ENCODE peak calls at places on chromosome 7, in seven cellular contexts. One of them, this sample, is unnamed.
A peak's percentile ranks its signal among the peaks of the same experiment; 100 is the strongest.

GRCh38 chr7:12949060-12950045 is 261.9 kb downstream of the ARL4A start:
- DNase-seq in Panc1: no peak
- DNase-seq in GM13976: no peak
- DNase-seq in endothelial cell: no peak
- DNase-seq in heart right ventricle: no peak
- DNase-seq in uterus: no peak
- DNase-seq in HFF-Myc: no peak
- DNase-seq in this sample: no peak

GRCh38 chr7:83876593-83876992 is 227.7 kb upstream of the SEMA3E start:
- DNase-seq in HFF-Myc: no peak
- DNase-seq in uterus: no peak
- DNase-seq in endothelial cell: no peak
- DNase-seq in heart right ventricle: no peak
- DNase-seq in GM13976: no peak
- DNase-seq in Panc1: no peak
- DNase-seq in this sample: no peak

GRCh38 chr7:326273-326672 is 36.3 kb downstream of the FOXL3 start:
- DNase-seq in Panc1: no peak
- DNase-seq in heart right ventricle: no peak
- DNase-seq in endothelial cell: no peak
- DNase-seq in HFF-Myc: no peak
- DNase-seq in uterus: no peak
- DNase-seq in GM13976: no peak
- DNase-seq in this sample: no peak

GRCh38 chr7:30914611-30915601 is 3.3 kb downstream of the AQP1 start:
- DNase-seq in Panc1: peak; percentile 10
- DNase-seq in endothelial cell: no peak
- DNase-seq in heart right ventricle: peak; percentile 51
- DNase-seq in uterus: no peak
- DNase-seq in HFF-Myc: peak; percentile 61
- DNase-seq in GM13976: no peak
- DNase-seq in this sample: no peak

GRCh38 chr7:92295391-92295790 is 49.6 kb downstream of the ANKIB1 start:
- DNase-seq in GM13976: no peak
- DNase-seq in uterus: no peak
- DNase-seq in HFF-Myc: no peak
- DNase-seq in endothelial cell: no peak
- DNase-seq in Panc1: no peak
- DNase-seq in heart right ventricle: no peak
- DNase-seq in this sample: no peak

GRCh38 chr7:133971658-133972057 is 155.5 kb upstream of the LRGUK start:
- DNase-seq in GM13976: no peak
- DNase-seq in heart right ventricle: no peak
- DNase-seq in Panc1: no peak
- DNase-seq in uterus: no peak
- DNase-seq in HFF-Myc: no peak
- DNase-seq in endothelial cell: no peak
- DNase-seq in this sample: no peak

GRCh38 chr7:100509213-100509612 is 25.5 kb downstream of the NYAP1 start:
- DNase-seq in heart right ventricle: no peak
- DNase-seq in GM13976: no peak
- DNase-seq in uterus: peak; percentile 61
- DNase-seq in endothelial cell: no peak
- DNase-seq in Panc1: no peak
- DNase-seq in HFF-Myc: no peak
- DNase-seq in this sample: no peak

GRCh38 chr7:5638994-5639393 is 142.5 kb downstream of the RNF216 start:
- DNase-seq in GM13976: no peak
- DNase-seq in Panc1: no peak
- DNase-seq in uterus: no peak
- DNase-seq in HFF-Myc: no peak
- DNase-seq in heart right ventricle: no peak
- DNase-seq in endothelial cell: no peak
- DNase-seq in this sample: no peak

GRCh38 chr7:115410427-115410805 is 488.5 kb downstream of the MDFIC start:
- DNase-seq in HFF-Myc: no peak
- DNase-seq in endothelial cell: no peak
- DNase-seq in heart right ventricle: no peak
- DNase-seq in Panc1: no peak
- DNase-seq in GM13976: no peak
- DNase-seq in uterus: no peak
- DNase-seq in this sample: no peak

GRCh38 chr7:80879849-80880248 is 39.0 kb downstream of the SEMA3C start:
- DNase-seq in endothelial cell: no peak
- DNase-seq in Panc1: no peak
- DNase-seq in GM13976: no peak
- DNase-seq in HFF-Myc: peak; percentile 82
- DNase-seq in uterus: no peak
- DNase-seq in heart right ventricle: no peak
- DNase-seq in this sample: no peak

GRCh38 chr7:753190-753589 is 26.1 kb upstream of the PRKAR1B start:
- DNase-seq in endothelial cell: no peak
- DNase-seq in HFF-Myc: no peak
- DNase-seq in Panc1: no peak
- DNase-seq in uterus: no peak
- DNase-seq in GM13976: no peak
- DNase-seq in heart right ventricle: no peak
- DNase-seq in this sample: no peak

GRCh38 chr7:52017802-52018679 is 701.4 kb upstream of the COBL start:
- DNase-seq in endothelial cell: peak; percentile 64
- DNase-seq in HFF-Myc: no peak
- DNase-seq in uterus: no peak
- DNase-seq in GM13976: no peak
- DNase-seq in heart right ventricle: no peak
- DNase-seq in Panc1: peak; percentile 30
- DNase-seq in this sample: no peak

GRCh38 chr7:2668401-2668800 is 19.6 kb upstream of the AMZ1 start:
- DNase-seq in Panc1: no peak
- DNase-seq in HFF-Myc: no peak
- DNase-seq in endothelial cell: no peak
- DNase-seq in heart right ventricle: peak; percentile 3
- DNase-seq in uterus: no peak
- DNase-seq in GM13976: no peak
- DNase-seq in this sample: no peak

GRCh38 chr7:158283016-158283974 is 304.3 kb downstream of the PTPRN2 start:
- DNase-seq in GM13976: no peak
- DNase-seq in Panc1: no peak
- DNase-seq in HFF-Myc: no peak
- DNase-seq in uterus: peak; percentile 1
- DNase-seq in heart right ventricle: no peak
- DNase-seq in endothelial cell: no peak
- DNase-seq in this sample: no peak

GRCh38 chr7:1883031-1883761 is 213.1 kb downstream of the ELFN1 start:
- DNase-seq in GM13976: no peak
- DNase-seq in uterus: no peak
- DNase-seq in endothelial cell: no peak
- DNase-seq in HFF-Myc: peak; percentile 39
- DNase-seq in Panc1: peak; percentile 30
- DNase-seq in heart right ventricle: no peak
- DNase-seq in this sample: no peak

GRCh38 chr7:83782628-83783027 is 133.7 kb upstream of the SEMA3E start:
- DNase-seq in endothelial cell: no peak
- DNase-seq in Panc1: no peak
- DNase-seq in HFF-Myc: no peak
- DNase-seq in uterus: no peak
- DNase-seq in heart right ventricle: no peak
- DNase-seq in GM13976: no peak
- DNase-seq in this sample: no peak

GRCh38 chr7:4472739-4473138 is 209.4 kb upstream of the FOXK1 start:
- DNase-seq in uterus: no peak
- DNase-seq in heart right ventricle: no peak
- DNase-seq in GM13976: no peak
- DNase-seq in Panc1: no peak
- DNase-seq in HFF-Myc: no peak
- DNase-seq in endothelial cell: no peak
- DNase-seq in this sample: no peak
- TF ChIP-seq CTCF in uterus: no peak
- TF ChIP-seq CTCF in heart right ventricle: no peak
- TF ChIP-seq CTCF in GM13976: no peak
- TF ChIP-seq CTCF in Panc1: no peak
- TF ChIP-seq CTCF in HFF-Myc: no peak
- TF ChIP-seq CTCF in endothelial cell: no peak
- TF ChIP-seq CTCF in this sample: peak; percentile 32

GRCh38 chr7:48421357-48421756 is 250.1 kb downstream of the ABCA13 start:
- DNase-seq in uterus: no peak
- DNase-seq in heart right ventricle: no peak
- DNase-seq in GM13976: no peak
- DNase-seq in HFF-Myc: no peak
- DNase-seq in Panc1: no peak
- DNase-seq in endothelial cell: no peak
- DNase-seq in this sample: no peak

GRCh38 chr7:48426331-48426965 is 255.2 kb downstream of the ABCA13 start:
- DNase-seq in heart right ventricle: no peak
- DNase-seq in endothelial cell: no peak
- DNase-seq in GM13976: no peak
- DNase-seq in Panc1: no peak
- DNase-seq in uterus: no peak
- DNase-seq in HFF-Myc: no peak
- DNase-seq in this sample: no peak

GRCh38 chr7:48427671-48428070 is 256.4 kb downstream of the ABCA13 start:
- DNase-seq in HFF-Myc: no peak
- DNase-seq in uterus: no peak
- DNase-seq in heart right ventricle: no peak
- DNase-seq in endothelial cell: no peak
- DNase-seq in Panc1: no peak
- DNase-seq in GM13976: no peak
- DNase-seq in this sample: no peak

GRCh38 chr7:48426966-48427555 is 255.8 kb downstream of the ABCA13 start:
- DNase-seq in GM13976: no peak
- DNase-seq in HFF-Myc: no peak
- DNase-seq in Panc1: peak; percentile 76
- DNase-seq in endothelial cell: no peak
- DNase-seq in uterus: no peak
- DNase-seq in heart right ventricle: no peak
- DNase-seq in this sample: no peak

DNA sequence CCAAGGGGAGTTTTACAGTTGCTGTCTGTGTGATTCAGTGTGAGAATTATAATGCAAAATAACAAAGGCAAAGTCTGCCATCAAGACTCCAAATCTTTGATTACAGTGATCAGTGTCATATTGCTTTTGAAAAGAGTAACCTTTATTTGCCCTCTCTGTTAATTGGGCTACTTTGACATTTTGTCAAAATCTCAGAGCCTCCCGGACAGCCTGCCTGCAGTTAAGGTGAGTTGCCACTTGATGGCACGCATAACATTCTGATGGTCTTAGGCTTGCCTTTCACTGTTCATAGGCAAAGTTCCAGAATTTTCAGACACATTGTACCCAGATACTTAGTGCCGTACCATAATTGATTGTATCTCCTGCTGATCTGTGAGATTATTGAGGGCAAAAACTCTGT is 253.5 kb downstream of the ABCA13 start:
- DNase-seq in Panc1: no peak
- DNase-seq in endothelial cell: peak; percentile 12
- DNase-seq in HFF-Myc: no peak
- DNase-seq in heart right ventricle: no peak
- DNase-seq in uterus: no peak
- DNase-seq in GM13976: peak; percentile 38
- DNase-seq in this sample: peak; percentile 39
- TF ChIP-seq CTCF in Panc1: peak; percentile 88
- TF ChIP-seq CTCF in endothelial cell: peak; percentile 28
- TF ChIP-seq CTCF in HFF-Myc: peak; percentile 22
- TF ChIP-seq CTCF in heart right ventricle: peak; percentile 39
- TF ChIP-seq CTCF in uterus: no peak
- TF ChIP-seq CTCF in GM13976: peak; percentile 56
- TF ChIP-seq CTCF in this sample: peak; percentile 91

DNA sequence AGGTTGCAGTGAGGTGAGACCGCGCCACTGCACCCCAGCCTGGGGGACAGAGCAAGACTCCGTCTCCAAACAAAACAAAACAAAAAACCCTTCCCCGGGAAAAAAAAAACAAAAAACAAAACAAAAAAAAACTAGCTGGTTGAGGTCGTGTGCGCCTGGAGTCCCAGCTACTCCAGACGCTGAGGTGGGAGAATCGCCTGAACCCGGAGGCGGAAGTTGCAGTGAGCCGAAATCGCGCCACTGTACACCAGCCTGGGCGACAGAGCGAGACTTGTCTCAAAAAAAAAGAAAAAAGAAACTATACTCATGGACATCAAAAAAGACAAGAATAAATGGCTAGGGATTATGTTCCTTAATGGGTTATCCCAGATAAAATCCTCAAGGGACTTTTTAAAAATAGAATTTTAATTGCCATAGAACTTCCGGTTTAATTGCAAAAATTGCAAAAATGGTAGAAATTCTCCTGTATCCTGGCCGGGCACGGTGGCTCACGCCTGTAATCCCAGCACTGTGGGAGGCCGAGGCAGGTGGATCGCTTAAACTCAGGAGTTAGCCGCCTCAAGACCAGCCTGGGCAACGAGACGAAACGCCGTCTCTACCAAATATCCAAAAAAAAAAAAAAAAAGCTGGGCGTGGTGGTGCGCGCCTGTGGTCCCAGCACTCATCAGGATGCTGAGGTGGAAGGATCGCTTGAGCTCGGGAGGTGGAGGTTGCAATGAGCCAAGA is 37.8 kb downstream of the KLHDC10 start:
- DNase-seq in HFF-Myc: no peak
- DNase-seq in GM13976: no peak
- DNase-seq in Panc1: no peak
- DNase-seq in endothelial cell: no peak
- DNase-seq in heart right ventricle: no peak
- DNase-seq in uterus: no peak
- DNase-seq in this sample: no peak
- TF ChIP-seq CTCF in HFF-Myc: no peak
- TF ChIP-seq CTCF in GM13976: no peak
- TF ChIP-seq CTCF in Panc1: no peak
- TF ChIP-seq CTCF in endothelial cell: no peak
- TF ChIP-seq CTCF in heart right ventricle: no peak
- TF ChIP-seq CTCF in uterus: no peak
- TF ChIP-seq CTCF in this sample: no peak

GRCh38 chr7:110944448-110944847 is 146.5 kb upstream of the LRRN3 start:
- DNase-seq in endothelial cell: no peak
- DNase-seq in HFF-Myc: no peak
- DNase-seq in heart right ventricle: no peak
- DNase-seq in uterus: no peak
- DNase-seq in Panc1: no peak
- DNase-seq in GM13976: no peak
- DNase-seq in this sample: no peak

GRCh38 chr7:110943686-110944350 is 147.1 kb upstream of the LRRN3 start:
- DNase-seq in GM13976: no peak
- DNase-seq in endothelial cell: no peak
- DNase-seq in heart right ventricle: no peak
- DNase-seq in HFF-Myc: peak; percentile 47
- DNase-seq in uterus: no peak
- DNase-seq in Panc1: no peak
- DNase-seq in this sample: no peak

GRCh38 chr7:110944966-110945644 is 145.8 kb upstream of the LRRN3 start:
- DNase-seq in heart right ventricle: no peak
- DNase-seq in Panc1: no peak
- DNase-seq in uterus: no peak
- DNase-seq in endothelial cell: no peak
- DNase-seq in HFF-Myc: no peak
- DNase-seq in GM13976: no peak
- DNase-seq in this sample: no peak

DNA sequence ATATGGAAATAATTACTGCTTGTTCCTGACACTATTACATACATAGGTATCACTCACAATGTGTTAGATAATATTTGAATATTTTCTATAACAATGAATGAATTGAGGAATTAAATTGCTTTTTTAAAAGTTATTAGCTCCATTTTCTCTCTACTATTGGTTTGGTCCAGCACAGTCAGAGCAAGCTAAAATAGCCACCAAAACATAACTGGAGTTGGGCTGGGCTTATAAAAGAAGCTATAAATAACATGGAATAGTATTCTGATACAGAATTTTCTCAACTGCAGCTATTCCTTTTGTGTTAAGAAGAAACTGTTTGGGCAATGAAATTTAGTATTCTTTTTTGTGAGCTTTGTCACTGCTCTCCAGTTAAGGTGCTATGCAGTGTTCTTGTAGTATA is 142.6 kb upstream of the LRRN3 start:
- DNase-seq in GM13976: no peak
- DNase-seq in endothelial cell: no peak
- DNase-seq in HFF-Myc: no peak
- DNase-seq in Panc1: no peak
- DNase-seq in heart right ventricle: no peak
- DNase-seq in uterus: no peak
- DNase-seq in this sample: no peak
- TF ChIP-seq CTCF in GM13976: no peak
- TF ChIP-seq CTCF in endothelial cell: no peak
- TF ChIP-seq CTCF in HFF-Myc: no peak
- TF ChIP-seq CTCF in Panc1: no peak
- TF ChIP-seq CTCF in heart right ventricle: no peak
- TF ChIP-seq CTCF in uterus: no peak
- TF ChIP-seq CTCF in this sample: no peak

This sample was measured in LNCaP clone FGC.